ENCODE peak calls at places on chromosomes 7 and 10, in seven cellular contexts. V, Y, F, D, M, P and E are unnamed samples. For H3K9me3 and H3K4me1, the result is how much of the 10 kb centered on the place peaks cover.

GRCh38 chr10:69494626-69495558 is 43.6 kb downstream of the TSPAN15 start:
- DNase-seq in V (no peak), Y (no peak), F (peak), D (no peak), M (no peak), P (no peak), E (peak)

GRCh38 chr10:2953495-2953894 is 113.9 kb upstream of the PFKP start:
- DNase-seq in V (no peak), Y (peak), F (no peak), D (no peak), M (no peak), P (no peak), E (no peak)

GRCh38 chr10:71840177-71840711 is 10.8 kb downstream of the PSAP start:
- DNase-seq in V (peak), Y (peak), F (peak), D (no peak), M (peak), P (peak), E (no peak)

GRCh38 chr7:139783647-139784385 is 6.0 kb upstream of the HIPK2 start:
- DNase-seq in V (no peak), Y (no peak), F (no peak), D (no peak), M (no peak), P (no peak), E (no peak)

GRCh38 chr10:119270893-119271361 is 63.6 kb downstream of the GRK5 start:
- DNase-seq in V (peak), Y (peak), F (no peak), D (peak), M (no peak), P (peak), E (peak)

GRCh38 chr7:123916240-123916724 is 8.8 kb upstream of the SPAM1 start:
- DNase-seq in V (no peak), Y (peak), F (no peak), D (peak), M (no peak), P (no peak), E (no peak)

GRCh38 chr10:43576580-43576979 is 2.2 kb upstream of the ZNF239 start:
- DNase-seq in V (no peak), Y (no peak), F (no peak), D (no peak), M (no peak), P (no peak), E (no peak)

GRCh38 chr10:94212876-94213595 is 149.7 kb downstream of the NOC3L start:
- DNase-seq in V (peak), Y (no peak), F (peak), D (peak), M (no peak), P (no peak), E (no peak)

GRCh38 chr10:22607261-22607660 is 107.1 kb downstream of the PIP4K2A start:
- DNase-seq in V (no peak), Y (no peak), F (no peak), D (no peak), M (no peak), P (no peak), E (no peak)

GRCh38 chr7:63067897-63068585 is 930.6 kb upstream of the ZNF722 start:
- DNase-seq in V (peak), Y (no peak), F (no peak), D (no peak), M (no peak), P (no peak), E (peak)

GRCh38 chr7:154906201-154906600 is 96.7 kb downstream of the PAXIP1 start:
- DNase-seq in V (no peak), Y (no peak), F (peak), D (no peak), M (no peak), P (no peak), E (no peak)

DNA sequence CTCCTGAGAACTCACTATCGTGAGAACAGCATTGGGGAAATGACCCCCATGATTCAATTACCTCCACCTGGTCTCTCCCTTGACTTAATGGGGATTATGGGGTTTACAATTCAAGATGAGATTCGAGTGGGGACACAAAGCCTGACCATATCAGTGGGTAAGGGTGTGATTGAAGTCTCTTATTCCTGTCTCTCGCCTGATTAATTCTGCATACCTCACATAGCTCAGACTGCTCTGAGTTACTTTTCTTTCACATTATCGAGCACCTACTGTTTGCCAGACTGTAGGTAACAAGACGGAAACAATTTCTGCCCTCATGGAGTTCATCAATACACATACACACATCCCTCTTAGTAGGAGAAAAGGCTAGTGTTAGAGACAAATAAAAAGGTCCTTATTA is 25.0 kb downstream of the CISD1 start:
- DNase-seq in V (no peak), Y (no peak), F (no peak), D (no peak), M (no peak), P (no peak), E (no peak)
- H3K9me3 ChIP-seq in V (under half), Y (under half), F (under half), D (under half), M (under half), P (under half), E (under half)

DNA sequence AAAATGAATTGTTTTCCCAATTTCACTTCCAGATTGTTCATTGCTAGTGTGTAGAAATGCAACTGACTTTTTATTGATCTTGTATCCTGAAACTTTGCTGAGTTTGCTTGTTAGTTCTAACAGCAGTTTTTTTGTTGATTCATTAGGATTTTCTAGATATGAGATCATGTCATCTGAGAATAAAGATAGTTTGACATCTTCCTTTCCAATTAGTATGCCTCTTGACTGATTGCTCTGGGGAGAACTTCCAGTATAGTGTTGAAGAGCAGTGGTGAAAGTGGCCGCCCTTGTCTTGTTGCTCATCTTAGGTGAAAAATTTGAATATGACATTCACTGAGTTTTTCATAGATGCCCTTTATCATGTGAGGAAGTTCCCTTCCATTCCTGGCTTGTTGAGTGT is 11.9 kb upstream of the SUN1 start:
- DNase-seq in V (no peak), Y (no peak), F (no peak), D (no peak), M (no peak), P (no peak), E (no peak)
- H3K4me1 ChIP-seq in V (under half), Y (under half), F (half or more), D (under half), M (under half), P (half or more), E (under half)

GRCh38 chr7:157645539-157645938 is 308.7 kb downstream of the DNAJB6 start:
- DNase-seq in V (no peak), Y (no peak), F (no peak), D (no peak), M (no peak), P (no peak), E (no peak)
- H3K9me3 ChIP-seq in V (under half), Y (under half), F (under half), D (under half), M (under half), P (under half), E (under half)

DNA sequence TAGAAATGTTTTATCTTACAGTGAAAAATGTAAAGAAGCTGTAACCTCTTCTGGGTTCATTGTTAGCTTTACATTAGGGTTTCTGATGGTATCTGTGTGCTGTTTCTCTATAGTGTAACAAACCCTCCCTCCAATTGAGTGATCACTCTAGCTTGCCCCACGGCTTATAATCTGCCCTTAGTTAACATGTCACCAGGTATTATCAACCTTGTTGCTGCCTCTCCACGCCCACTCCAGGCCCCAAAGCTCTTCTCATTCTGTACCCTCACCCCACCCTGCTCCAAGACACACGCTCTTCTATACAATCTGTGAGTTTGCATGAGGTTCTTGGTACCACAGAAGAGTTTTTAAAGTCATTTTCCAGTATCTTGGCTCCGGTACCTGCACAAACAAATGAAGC is 139.4 kb downstream of the ARID5B start:
- DNase-seq in V (no peak), Y (no peak), F (no peak), D (no peak), M (no peak), P (no peak), E (no peak)
- H3K4me1 ChIP-seq in V (under half), Y (under half), F (under half), D (under half), M (under half), P (half or more), E (under half)

DNA sequence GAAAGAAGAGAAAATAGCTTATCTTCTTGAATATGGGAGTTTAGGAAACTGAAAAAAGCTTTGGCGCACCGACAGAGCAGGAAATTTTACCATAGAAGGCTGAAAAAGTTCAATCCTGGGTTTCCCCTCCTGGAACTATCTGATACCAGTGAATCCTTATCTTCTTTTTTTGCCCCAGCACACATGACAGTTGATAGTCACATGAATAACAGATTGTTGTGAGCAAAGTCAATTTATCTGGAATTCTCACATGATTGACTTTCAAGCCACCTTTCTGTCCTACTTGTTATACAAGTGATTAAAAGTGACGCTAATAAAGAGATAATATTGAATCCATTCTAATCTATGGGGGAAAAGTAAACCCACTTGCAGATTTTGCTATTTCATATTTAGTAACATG is 365.8 kb upstream of the NPVF start:
- DNase-seq in V (no peak), Y (no peak), F (no peak), D (no peak), M (no peak), P (no peak), E (no peak)
- H3K9me3 ChIP-seq in V (under half), Y (under half), F (under half), D (under half), M (under half), P (under half), E (under half)

GRCh38 chr7:35424869-35425495 is 171.1 kb upstream of the TBX20 start:
- DNase-seq in V (peak), Y (peak), F (no peak), D (peak), M (peak), P (peak), E (peak)
- H3K4me1 ChIP-seq in V (under half), Y (under half), F (under half), D (under half), M (under half), P (under half), E (under half)

DNA sequence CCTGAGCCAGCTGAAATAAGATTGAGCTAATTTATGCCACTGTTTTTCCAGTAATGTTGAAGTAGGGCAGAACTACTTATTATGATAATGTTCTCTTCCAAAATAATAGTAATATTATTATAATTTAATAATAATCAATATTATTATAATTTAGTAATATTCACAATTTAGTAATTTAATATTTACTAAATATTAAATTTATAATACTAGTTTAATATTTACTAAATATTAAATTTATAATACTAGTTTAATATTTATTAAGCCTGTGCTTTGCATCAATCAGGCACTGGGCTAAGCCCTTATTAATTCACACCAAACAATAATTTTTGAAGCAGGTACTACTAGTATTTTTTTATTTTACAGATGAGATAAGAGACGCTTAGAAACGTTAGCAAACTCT is 170.1 kb downstream of the BBS9 start:
- DNase-seq in V (no peak), Y (no peak), F (no peak), D (no peak), M (no peak), P (no peak), E (no peak)
- H3K9me3 ChIP-seq in V (under half), Y (under half), F (under half), D (under half), M (under half), P (under half), E (under half)